ENCODE peak calls at places on chromosome 12, in four cellular contexts. One of them, this sample, is unnamed.

GRCh38 chr12:127619869-127620769 is 646.9 kb upstream of the TMEM132C start:
- DNase-seq in SW 1271: no peak
- DNase-seq in T1000: no peak
- DNase-seq in HT1080: no peak
- DNase-seq in this sample: no peak

GRCh38 chr12:90280564-90281058 is 572.0 kb upstream of the ATP2B1 start:
- DNase-seq in SW 1271: no peak
- DNase-seq in T1000: peak
- DNase-seq in HT1080: peak
- DNase-seq in this sample: no peak

GRCh38 chr12:263574-263973 is 938 bp upstream of the SLC6A13 start:
- DNase-seq in SW 1271: no peak
- DNase-seq in T1000: no peak
- DNase-seq in HT1080: peak
- DNase-seq in this sample: no peak

GRCh38 chr12:54933381-54933780 is 51.2 kb downstream of the TESPA1 start:
- DNase-seq in SW 1271: no peak
- DNase-seq in T1000: no peak
- DNase-seq in HT1080: peak
- DNase-seq in this sample: no peak

GRCh38 chr12:127957001-127957660 is 309.8 kb upstream of the TMEM132C start:
- DNase-seq in SW 1271: no peak
- DNase-seq in T1000: peak
- DNase-seq in HT1080: no peak
- DNase-seq in this sample: no peak

GRCh38 chr12:127539499-127539898 is 727.5 kb upstream of the TMEM132C start:
- DNase-seq in SW 1271: no peak
- DNase-seq in T1000: no peak
- DNase-seq in HT1080: no peak
- DNase-seq in this sample: no peak

GRCh38 chr12:110224379-110225304 is 56.4 kb upstream of the ATP2A2 start:
- DNase-seq in SW 1271: peak
- DNase-seq in T1000: no peak
- DNase-seq in HT1080: peak
- DNase-seq in this sample: no peak

GRCh38 chr12:98997-99396 is 32.4 kb downstream of the IQSEC3 start:
- DNase-seq in SW 1271: no peak
- DNase-seq in T1000: no peak
- DNase-seq in HT1080: no peak
- DNase-seq in this sample: no peak

GRCh38 chr12:120687570-120688289 is 781 bp downstream of the MLEC start:
- DNase-seq in SW 1271: no peak
- DNase-seq in T1000: no peak
- DNase-seq in HT1080: no peak
- DNase-seq in this sample: no peak

GRCh38 chr12:12744556-12745305 is 27.6 kb downstream of the CDKN1B start:
- DNase-seq in SW 1271: no peak
- DNase-seq in T1000: no peak
- DNase-seq in HT1080: no peak
- DNase-seq in this sample: no peak

GRCh38 chr12:88058719-88059077 is 29.5 kb upstream of the C12orf50 start:
- DNase-seq in SW 1271: no peak
- DNase-seq in T1000: no peak
- DNase-seq in HT1080: no peak
- DNase-seq in this sample: no peak

GRCh38 chr12:21776242-21776641 is 1.7 kb upstream of the KCNJ8 start:
- DNase-seq in SW 1271: no peak
- DNase-seq in T1000: no peak
- DNase-seq in HT1080: no peak
- DNase-seq in this sample: no peak

GRCh38 chr12:84772281-84772680 is 140.3 kb downstream of the SLC6A15 start:
- DNase-seq in SW 1271: no peak
- DNase-seq in T1000: no peak
- DNase-seq in HT1080: peak
- DNase-seq in this sample: no peak